ENCODE peak calls at places on chromosomes 3 and 15, in six cellular contexts. W is NAMALWA, C is NCI-H345, I is fibroblast of pulmonary artery, R is Right ventricle myocardium superior, N is RPMI7951. D is an unnamed sample.

GRCh38 chr15:32959077-32959476 is 235.4 kb downstream of the FMN1 start:
- DNase-seq in W (no peak), C (no peak), I (peak; percentile 39), R (no peak), N (peak; percentile 79), D (peak; percentile 46)

GRCh38 chr15:49987198-49987785 is 131.7 kb downstream of the ATP8B4 start:
- DNase-seq in W (no peak), C (no peak), I (peak; percentile 68), R (no peak), N (peak; percentile 12), D (peak; percentile 77)

GRCh38 chr3:4071481-4072184 is 231.5 kb upstream of the SETMAR start:
- DNase-seq in W (no peak), C (no peak), I (no peak), R (no peak), N (no peak), D (no peak)

GRCh38 chr15:60047701-60048100 is 43.6 kb downstream of the FOXB1 start:
- DNase-seq in W (no peak), C (no peak), I (peak; percentile 31), R (no peak), N (no peak), D (no peak)

GRCh38 chr3:36944012-36944640 is 728 bp downstream of the TRANK1 start:
- DNase-seq in W (peak; percentile 37), C (peak; percentile 48), I (peak; percentile 68), R (peak; percentile 74), N (peak; percentile 61), D (peak; percentile 61)

GRCh38 chr3:176850498-176850897 is 346.8 kb downstream of the TBL1XR1 start:
- DNase-seq in W (no peak), C (no peak), I (no peak), R (no peak), N (no peak), D (no peak)

GRCh38 chr3:12308517-12308916 is 19.6 kb downstream of the PPARG start:
- DNase-seq in W (no peak), C (no peak), I (peak; percentile 83), R (no peak), N (peak; percentile 81), D (peak; percentile 77)

GRCh38 chr3:122679085-122679466 is 1.6 kb upstream of the PARP14 start:
- DNase-seq in W (peak; percentile 89), C (peak; percentile 71), I (peak; percentile 84), R (peak; percentile 83), N (peak; percentile 85), D (peak; percentile 82)

GRCh38 chr3:179450321-179450720 is 949 bp downstream of the GNB4 start:
- DNase-seq in W (peak; percentile 53), C (no peak), I (peak; percentile 29), R (no peak), N (peak; percentile 25), D (peak; percentile 48)

GRCh38 chr3:141288331-141288990 is 56.8 kb downstream of the PXYLP1 start:
- DNase-seq in W (no peak), C (no peak), I (no peak), R (no peak), N (no peak), D (no peak)

GRCh38 chr15:52657338-52657737 is 21.9 kb downstream of the ATOSA start:
- DNase-seq in W (no peak), C (no peak), I (peak; percentile 76), R (no peak), N (peak; percentile 41), D (no peak)

GRCh38 chr3:149198611-149199010 is 23.0 kb downstream of the CP start:
- DNase-seq in W (no peak), C (no peak), I (no peak), R (no peak), N (no peak), D (no peak)

GRCh38 chr3:141323936-141324704 is 44.2 kb upstream of the ZBTB38 start:
- DNase-seq in W (no peak), C (no peak), I (no peak), R (no peak), N (no peak), D (no peak)

GRCh38 chr3:38000242-38000916 is 9.8 kb downstream of the VILL start:
- DNase-seq in W (no peak), C (no peak), I (no peak), R (no peak), N (no peak), D (no peak)

GRCh38 chr3:143650120-143650519 is 198.1 kb downstream of the SLC9A9 start:
- DNase-seq in W (no peak), C (no peak), I (no peak), R (no peak), N (no peak), D (no peak)

GRCh38 chr15:101022876-101023275 is 103.7 kb downstream of the LRRK1 start:
- DNase-seq in W (no peak), C (no peak), I (no peak), R (no peak), N (no peak), D (no peak)

GRCh38 chr3:53169832-53170324 is 8.9 kb downstream of the PRKCD start:
- DNase-seq in W (no peak), C (no peak), I (no peak), R (no peak), N (no peak), D (no peak)

GRCh38 chr3:144129536-144130214 is 158.1 kb downstream of the DIPK2A start:
- DNase-seq in W (no peak), C (no peak), I (no peak), R (no peak), N (no peak), D (no peak)

GRCh38 chr15:73716417-73716816 is 32.2 kb downstream of the CD276 start:
- DNase-seq in W (no peak), C (peak; percentile 63), I (no peak), R (peak; percentile 91), N (no peak), D (no peak)

GRCh38 chr15:20348900-20349773 is 192.5 kb downstream of the GOLGA6L6 start:
- DNase-seq in W (no peak), C (no peak), I (no peak), R (peak; percentile 46), N (no peak), D (no peak)

GRCh38 chr3:11290743-11291680 is 18.8 kb downstream of the ATG7 start:
- DNase-seq in W (no peak), C (no peak), I (peak; percentile 63), R (no peak), N (peak; percentile 84), D (peak; percentile 84)

GRCh38 chr3:34947849-34948248 is 691.5 kb upstream of the ARPP21 start:
- DNase-seq in W (no peak), C (no peak), I (peak; percentile 95), R (no peak), N (no peak), D (no peak)

GRCh38 chr15:96720656-96721055 is 390.2 kb downstream of the NR2F2 start:
- DNase-seq in W (no peak), C (no peak), I (no peak), R (no peak), N (no peak), D (no peak)

GRCh38 chr15:65856821-65857455 is 12.4 kb upstream of the RAB11A start:
- DNase-seq in W (peak; percentile 89), C (peak; percentile 50), I (peak; percentile 70), R (peak; percentile 78), N (peak; percentile 56), D (peak; percentile 64)

GRCh38 chr3:101138817-101139216 is 145.6 kb upstream of the ABI3BP start:
- DNase-seq in W (no peak), C (no peak), I (no peak), R (no peak), N (no peak), D (no peak)

GRCh38 chr3:181635141-181635540 is 76.6 kb upstream of the SOX2 start:
- DNase-seq in W (no peak), C (no peak), I (no peak), R (no peak), N (no peak), D (no peak)

GRCh38 chr3:70882104-70882503 is 569.7 kb upstream of the MDFIC2 start:
- DNase-seq in W (no peak), C (no peak), I (peak; percentile 48), R (no peak), N (peak; percentile 77), D (peak; percentile 6)

GRCh38 chr15:61339526-61339925 is 110.4 kb upstream of the RORA start:
- DNase-seq in W (no peak), C (no peak), I (no peak), R (no peak), N (no peak), D (no peak)

GRCh38 chr3:14799146-14799545 is 19.6 kb upstream of the FGD5 start:
- DNase-seq in W (no peak), C (no peak), I (no peak), R (no peak), N (no peak), D (no peak)

GRCh38 chr15:77145370-77145769 is 74.5 kb upstream of the TSPAN3 start:
- DNase-seq in W (no peak), C (no peak), I (no peak), R (no peak), N (no peak), D (no peak)

GRCh38 chr3:12178091-12178820 is 19.5 kb upstream of the TIMP4 start:
- DNase-seq in W (no peak), C (no peak), I (peak; percentile 86), R (peak; percentile 77), N (peak; percentile 47), D (peak; percentile 42)

GRCh38 chr3:111714305-111714704 is 119.2 kb upstream of the ZBED2 start:
- DNase-seq in W (no peak), C (no peak), I (peak; percentile 52), R (no peak), N (peak; percentile 79), D (no peak)

GRCh38 chr3:16788440-16789057 is 96.2 kb upstream of the PLCL2 start:
- DNase-seq in W (peak; percentile 33), C (no peak), I (no peak), R (no peak), N (no peak), D (no peak)

GRCh38 chr3:72974956-72975355 is 21.7 kb upstream of the PPP4R2 start:
- DNase-seq in W (no peak), C (no peak), I (no peak), R (no peak), N (no peak), D (no peak)

GRCh38 chr3:71062037-71062919 is 521.2 kb downstream of the FOXP1 start:
- DNase-seq in W (no peak), C (no peak), I (peak; percentile 60), R (no peak), N (no peak), D (peak; percentile 50)

GRCh38 chr3:132587401-132587800 is 9.7 kb upstream of the ACKR4 start:
- DNase-seq in W (no peak), C (no peak), I (no peak), R (no peak), N (no peak), D (no peak)

GRCh38 chr15:70236306-70237103 is 138.8 kb upstream of the TLE3 start:
- DNase-seq in W (no peak), C (peak; percentile 6), I (peak; percentile 51), R (no peak), N (peak; percentile 95), D (peak; percentile 52)

GRCh38 chr15:65578904-65579728 is 31.8 kb downstream of the INTS14 start:
- DNase-seq in W (no peak), C (no peak), I (no peak), R (no peak), N (no peak), D (no peak)